ENCODE peak calls at places on chromosomes 13 and 19, in five cellular contexts. One of them, this sample, is unnamed. For H3K36me3, the result is how much of the 10 kb centered on the place peaks cover.

GRCh38 chr19:17647071-17648020 is 40.8 kb downstream of the UNC13A start:
- DNase-seq in Peyer's patch: no peak
- DNase-seq in neuronal stem cell: no peak
- DNase-seq in pancreas: no peak
- DNase-seq in heart left ventricle: no peak
- DNase-seq in this sample: no peak

GRCh38 chr13:111241006-111241755 is 79.3 kb upstream of the TEX29 start:
- DNase-seq in Peyer's patch: no peak
- DNase-seq in neuronal stem cell: no peak
- DNase-seq in pancreas: no peak
- DNase-seq in heart left ventricle: no peak
- DNase-seq in this sample: no peak

GRCh38 chr19:18002347-18002850 is 5.6 kb upstream of the ARRDC2 start:
- DNase-seq in Peyer's patch: peak
- DNase-seq in neuronal stem cell: no peak
- DNase-seq in pancreas: no peak
- DNase-seq in heart left ventricle: peak
- DNase-seq in this sample: no peak

GRCh38 chr19:30897553-30897952 is 451.7 kb downstream of the TSHZ3 start:
- DNase-seq in Peyer's patch: no peak
- DNase-seq in neuronal stem cell: no peak
- DNase-seq in pancreas: no peak
- DNase-seq in heart left ventricle: no peak
- DNase-seq in this sample: no peak

GRCh38 chr19:47168065-47168464 is 37.4 kb downstream of the SAE1 start:
- DNase-seq in Peyer's patch: no peak
- DNase-seq in neuronal stem cell: no peak
- DNase-seq in pancreas: no peak
- DNase-seq in heart left ventricle: no peak
- DNase-seq in this sample: no peak

GRCh38 chr19:18475762-18476331 is 37.9 kb upstream of the ISYNA1 start:
- DNase-seq in Peyer's patch: no peak
- DNase-seq in neuronal stem cell: no peak
- DNase-seq in pancreas: no peak
- DNase-seq in heart left ventricle: no peak
- DNase-seq in this sample: no peak

GRCh38 chr13:91375119-91375729 is 23.2 kb upstream of the GPC5 start:
- DNase-seq in Peyer's patch: no peak
- DNase-seq in neuronal stem cell: no peak
- DNase-seq in pancreas: no peak
- DNase-seq in heart left ventricle: no peak
- DNase-seq in this sample: no peak

GRCh38 chr19:4472174-4472974 is at the start of gene HDGFL2:
- DNase-seq in Peyer's patch: no peak
- DNase-seq in neuronal stem cell: no peak
- DNase-seq in pancreas: no peak
- DNase-seq in heart left ventricle: no peak
- DNase-seq in this sample: no peak

GRCh38 chr13:73331556-73331955 is 272.8 kb downstream of the KLF5 start:
- DNase-seq in Peyer's patch: no peak
- DNase-seq in neuronal stem cell: no peak
- DNase-seq in pancreas: no peak
- DNase-seq in heart left ventricle: no peak
- DNase-seq in this sample: no peak

GRCh38 chr13:38783992-38784875 is 97.4 kb downstream of the FREM2 start:
- DNase-seq in Peyer's patch: no peak
- DNase-seq in neuronal stem cell: no peak
- DNase-seq in pancreas: peak
- DNase-seq in heart left ventricle: no peak
- DNase-seq in this sample: no peak

GRCh38 chr13:113914333-113915011 is 50.6 kb upstream of the GAS6 start:
- DNase-seq in Peyer's patch: no peak
- DNase-seq in neuronal stem cell: no peak
- DNase-seq in pancreas: no peak
- DNase-seq in heart left ventricle: no peak
- DNase-seq in this sample: no peak

GRCh38 chr19:47742636-47743035 is 2.7 kb upstream of the NOP53 start:
- DNase-seq in Peyer's patch: no peak
- DNase-seq in neuronal stem cell: no peak
- DNase-seq in pancreas: no peak
- DNase-seq in heart left ventricle: no peak
- DNase-seq in this sample: no peak

GRCh38 chr19:31350693-31351211 is 1.5 kb upstream of the TSHZ3 start:
- DNase-seq in Peyer's patch: no peak
- DNase-seq in neuronal stem cell: no peak
- DNase-seq in pancreas: peak
- DNase-seq in heart left ventricle: peak
- DNase-seq in this sample: peak

GRCh38 chr19:17184381-17184841 is 30.7 kb upstream of the USE1 start:
- DNase-seq in Peyer's patch: peak
- DNase-seq in neuronal stem cell: no peak
- DNase-seq in pancreas: no peak
- DNase-seq in heart left ventricle: no peak
- DNase-seq in this sample: no peak

GRCh38 chr19:39362682-39363657 is 20.7 kb downstream of the SAMD4B start:
- DNase-seq in Peyer's patch: no peak
- DNase-seq in neuronal stem cell: no peak
- DNase-seq in pancreas: no peak
- DNase-seq in heart left ventricle: no peak
- DNase-seq in this sample: no peak

GRCh38 chr13:26878465-26878864 is 117.9 kb upstream of the GPR12 start:
- DNase-seq in Peyer's patch: no peak
- DNase-seq in neuronal stem cell: no peak
- DNase-seq in pancreas: no peak
- DNase-seq in heart left ventricle: no peak
- DNase-seq in this sample: no peak

GRCh38 chr13:26873174-26873698 is 112.7 kb upstream of the GPR12 start:
- DNase-seq in Peyer's patch: no peak
- DNase-seq in neuronal stem cell: no peak
- DNase-seq in pancreas: no peak
- DNase-seq in heart left ventricle: no peak
- DNase-seq in this sample: no peak

GRCh38 chr13:26867451-26868067 is 107.0 kb upstream of the GPR12 start:
- DNase-seq in Peyer's patch: no peak
- DNase-seq in neuronal stem cell: peak
- DNase-seq in pancreas: no peak
- DNase-seq in heart left ventricle: no peak
- DNase-seq in this sample: peak

GRCh38 chr13:26872444-26873173 is 112.0 kb upstream of the GPR12 start:
- DNase-seq in Peyer's patch: peak
- DNase-seq in neuronal stem cell: peak
- DNase-seq in pancreas: no peak
- DNase-seq in heart left ventricle: peak
- DNase-seq in this sample: peak
- H3K4me3 ChIP-seq in Peyer's patch: no peak
- H3K4me3 ChIP-seq in neuronal stem cell: no peak
- H3K4me3 ChIP-seq in pancreas: no peak
- H3K4me3 ChIP-seq in heart left ventricle: no peak
- H3K4me3 ChIP-seq in this sample: peak

GRCh38 chr19:33093420-33094210 is 12.6 kb downstream of the GPATCH1 start:
- DNase-seq in Peyer's patch: no peak
- DNase-seq in neuronal stem cell: no peak
- DNase-seq in pancreas: no peak
- DNase-seq in heart left ventricle: no peak
- DNase-seq in this sample: no peak
- H3K36me3 ChIP-seq in Peyer's patch: under half
- H3K36me3 ChIP-seq in neuronal stem cell: under half
- H3K36me3 ChIP-seq in pancreas: under half
- H3K36me3 ChIP-seq in heart left ventricle: half or more
- H3K36me3 ChIP-seq in this sample: under half

GRCh38 chr13:51675385-51675784 is 91.1 kb downstream of the WDFY2 start:
- DNase-seq in Peyer's patch: no peak
- DNase-seq in neuronal stem cell: no peak
- DNase-seq in pancreas: no peak
- DNase-seq in heart left ventricle: no peak
- DNase-seq in this sample: no peak
- H3K4me3 ChIP-seq in Peyer's patch: no peak
- H3K4me3 ChIP-seq in neuronal stem cell: no peak
- H3K4me3 ChIP-seq in pancreas: no peak
- H3K4me3 ChIP-seq in heart left ventricle: no peak
- H3K4me3 ChIP-seq in this sample: no peak

DNA sequence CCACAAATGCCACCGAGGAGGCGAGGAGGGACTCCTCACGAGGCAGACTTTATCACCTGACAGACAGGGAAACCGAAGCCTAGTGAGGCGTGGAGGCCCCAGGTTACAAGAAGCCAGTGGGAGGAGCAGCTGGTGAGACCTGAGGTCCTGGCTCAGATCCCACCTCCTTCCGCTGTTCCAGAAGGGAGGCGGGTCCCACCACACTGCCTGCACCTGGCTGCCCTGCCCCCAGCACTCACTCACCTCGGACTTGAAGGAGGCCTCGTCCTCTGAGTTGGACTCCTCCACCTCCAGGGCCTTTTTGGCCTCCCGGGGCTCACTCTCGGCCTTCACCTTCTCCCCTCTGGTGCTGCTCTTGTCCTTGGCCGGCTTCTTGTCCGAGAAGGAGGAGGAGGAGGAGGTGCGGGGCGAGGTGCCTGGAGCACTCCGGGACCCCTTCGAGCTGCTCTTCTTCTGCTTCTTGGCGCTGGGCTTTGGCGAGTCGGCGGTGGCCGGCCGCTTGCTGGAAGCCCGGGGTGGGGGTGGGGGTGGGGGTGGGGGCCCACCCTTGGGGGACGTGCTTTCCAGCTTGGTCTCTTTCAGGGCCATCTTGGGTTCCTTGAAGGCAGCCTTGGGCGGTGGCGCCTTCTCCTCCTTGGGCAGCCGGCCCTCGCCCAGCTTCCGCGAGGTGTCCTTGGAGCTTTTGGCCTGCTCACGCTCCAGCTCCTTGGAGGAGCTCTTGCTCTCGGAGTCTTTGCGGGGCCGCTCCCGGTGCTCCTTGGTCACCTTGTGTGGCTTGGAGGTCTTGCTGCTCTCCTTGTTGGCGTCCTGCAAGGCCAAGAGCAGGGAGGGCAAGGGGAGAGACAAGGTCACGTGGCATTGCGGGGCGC is 57.7 kb downstream of the MLLT1 start:
- DNase-seq in Peyer's patch: no peak
- DNase-seq in neuronal stem cell: no peak
- DNase-seq in pancreas: no peak
- DNase-seq in heart left ventricle: no peak
- DNase-seq in this sample: no peak
- H3K36me3 ChIP-seq in Peyer's patch: under half
- H3K36me3 ChIP-seq in neuronal stem cell: under half
- H3K36me3 ChIP-seq in pancreas: under half
- H3K36me3 ChIP-seq in heart left ventricle: under half
- H3K36me3 ChIP-seq in this sample: under half

GRCh38 chr13:40588101-40588500 is 78.3 kb downstream of the FOXO1 start:
- DNase-seq in Peyer's patch: no peak
- DNase-seq in neuronal stem cell: no peak
- DNase-seq in pancreas: no peak
- DNase-seq in heart left ventricle: no peak
- DNase-seq in this sample: no peak
- H3K4me3 ChIP-seq in Peyer's patch: no peak
- H3K4me3 ChIP-seq in neuronal stem cell: no peak
- H3K4me3 ChIP-seq in pancreas: no peak
- H3K4me3 ChIP-seq in heart left ventricle: no peak
- H3K4me3 ChIP-seq in this sample: no peak

DNA sequence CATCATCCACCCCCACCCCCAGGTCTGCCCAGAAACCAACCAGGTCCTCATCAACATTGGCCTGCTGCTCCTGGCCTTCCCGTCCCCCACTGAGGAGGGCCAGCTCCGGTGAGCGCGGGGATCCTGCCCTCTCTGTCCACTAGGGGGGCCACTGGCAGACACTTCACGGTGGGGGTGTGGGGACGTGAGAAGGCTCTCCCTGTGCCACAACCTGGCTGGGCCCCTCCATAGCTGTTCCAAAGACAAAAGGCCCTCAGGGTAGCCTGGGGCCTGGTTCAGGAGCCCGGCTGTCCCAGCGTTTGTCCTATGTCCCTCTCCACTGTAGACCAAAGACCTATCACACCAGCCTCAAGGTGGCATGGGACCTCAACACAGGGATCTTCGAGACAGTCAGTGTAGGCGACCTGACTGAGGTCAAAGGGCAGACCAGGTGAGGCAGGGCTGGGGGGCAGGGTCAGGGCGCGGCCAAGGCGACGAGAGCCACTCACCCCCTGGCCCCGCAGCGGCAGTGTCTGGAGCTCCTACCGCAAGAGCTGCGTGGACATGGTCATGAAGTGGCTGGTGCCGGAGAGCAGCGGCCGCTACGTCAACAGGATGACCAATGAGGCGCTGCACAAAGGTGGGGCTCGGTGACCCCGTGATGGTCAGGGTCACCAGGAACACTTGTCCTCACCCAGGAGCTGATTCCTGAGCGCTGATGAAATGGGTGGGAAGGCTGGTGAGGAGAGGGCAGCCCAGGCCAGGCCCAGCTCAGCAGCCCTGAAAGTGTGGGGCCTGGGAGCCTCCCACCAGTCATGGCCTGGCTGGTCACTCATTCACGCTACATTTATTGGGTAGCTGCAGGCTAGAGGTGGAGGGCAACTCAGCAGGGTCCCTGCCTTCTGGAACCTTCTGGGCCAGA is 7.9 kb downstream of the DCAF15 start:
- DNase-seq in Peyer's patch: no peak
- DNase-seq in neuronal stem cell: no peak
- DNase-seq in pancreas: no peak
- DNase-seq in heart left ventricle: no peak
- DNase-seq in this sample: no peak
- H3K36me3 ChIP-seq in Peyer's patch: under half
- H3K36me3 ChIP-seq in neuronal stem cell: half or more
- H3K36me3 ChIP-seq in pancreas: under half
- H3K36me3 ChIP-seq in heart left ventricle: half or more
- H3K36me3 ChIP-seq in this sample: under half

GRCh38 chr19:5949792-5950305 is 28.1 kb downstream of the RANBP3 start:
- DNase-seq in Peyer's patch: no peak
- DNase-seq in neuronal stem cell: no peak
- DNase-seq in pancreas: no peak
- DNase-seq in heart left ventricle: peak
- DNase-seq in this sample: no peak
- H3K4me3 ChIP-seq in Peyer's patch: no peak
- H3K4me3 ChIP-seq in neuronal stem cell: no peak
- H3K4me3 ChIP-seq in pancreas: no peak
- H3K4me3 ChIP-seq in heart left ventricle: no peak
- H3K4me3 ChIP-seq in this sample: no peak

This sample was measured in testis.